ENCODE peak calls at places on chromosomes 11 and 22, in ten cellular contexts. One of them, this sample, is unnamed.

GRCh38 chr22:30397656-30398635 is 1.1 kb downstream of the SEC14L2 start:
- DNase-seq in transverse colon: no peak
- DNase-seq in pancreas: no peak
- DNase-seq in adrenal gland: no peak
- DNase-seq in CD8-positive, alpha-beta T cell: no peak
- DNase-seq in effector memory CD4-positive, alpha-beta T cell: no peak
- DNase-seq in MM.1S: no peak
- DNase-seq in stomach: no peak
- DNase-seq in HepG2: no peak
- DNase-seq in uterus: no peak
- DNase-seq in this sample: peak; percentile 33

GRCh38 chr11:17488563-17488962 is 11.9 kb upstream of the ABCC8 start:
- DNase-seq in transverse colon: no peak
- DNase-seq in pancreas: no peak
- DNase-seq in adrenal gland: no peak
- DNase-seq in CD8-positive, alpha-beta T cell: no peak
- DNase-seq in effector memory CD4-positive, alpha-beta T cell: no peak
- DNase-seq in MM.1S: no peak
- DNase-seq in stomach: no peak
- DNase-seq in HepG2: no peak
- DNase-seq in uterus: no peak
- DNase-seq in this sample: no peak

GRCh38 chr11:39365809-39366436 is 2093.5 kb downstream of the LRRC4C start:
- DNase-seq in transverse colon: no peak
- DNase-seq in pancreas: no peak
- DNase-seq in adrenal gland: no peak
- DNase-seq in CD8-positive, alpha-beta T cell: no peak
- DNase-seq in effector memory CD4-positive, alpha-beta T cell: no peak
- DNase-seq in MM.1S: no peak
- DNase-seq in stomach: no peak
- DNase-seq in HepG2: no peak
- DNase-seq in uterus: no peak
- DNase-seq in this sample: no peak

GRCh38 chr11:130689222-130689908 is 226.9 kb downstream of the SNX19 start:
- DNase-seq in transverse colon: no peak
- DNase-seq in pancreas: no peak
- DNase-seq in adrenal gland: no peak
- DNase-seq in CD8-positive, alpha-beta T cell: no peak
- DNase-seq in effector memory CD4-positive, alpha-beta T cell: no peak
- DNase-seq in MM.1S: no peak
- DNase-seq in stomach: no peak
- DNase-seq in HepG2: no peak
- DNase-seq in uterus: no peak
- DNase-seq in this sample: no peak

GRCh38 chr11:8612522-8612921 is 18.5 kb upstream of the STK33 start:
- DNase-seq in transverse colon: no peak
- DNase-seq in pancreas: no peak
- DNase-seq in adrenal gland: no peak
- DNase-seq in CD8-positive, alpha-beta T cell: no peak
- DNase-seq in effector memory CD4-positive, alpha-beta T cell: no peak
- DNase-seq in MM.1S: no peak
- DNase-seq in stomach: no peak
- DNase-seq in HepG2: no peak
- DNase-seq in uterus: no peak
- DNase-seq in this sample: no peak

GRCh38 chr11:101620026-101620425 is 36.2 kb upstream of the TRPC6 start:
- DNase-seq in transverse colon: no peak
- DNase-seq in pancreas: no peak
- DNase-seq in adrenal gland: no peak
- DNase-seq in CD8-positive, alpha-beta T cell: no peak
- DNase-seq in effector memory CD4-positive, alpha-beta T cell: no peak
- DNase-seq in MM.1S: no peak
- DNase-seq in stomach: no peak
- DNase-seq in HepG2: no peak
- DNase-seq in uterus: no peak
- DNase-seq in this sample: no peak

GRCh38 chr22:32803020-32803758 is 1.7 kb downstream of the TIMP3 start:
- DNase-seq in transverse colon: no peak
- DNase-seq in pancreas: no peak
- DNase-seq in adrenal gland: peak; percentile 54
- DNase-seq in CD8-positive, alpha-beta T cell: no peak
- DNase-seq in effector memory CD4-positive, alpha-beta T cell: no peak
- DNase-seq in MM.1S: no peak
- DNase-seq in stomach: no peak
- DNase-seq in HepG2: no peak
- DNase-seq in uterus: peak; percentile 60
- DNase-seq in this sample: no peak

GRCh38 chr22:35191412-35191811 is 65.9 kb upstream of the HMGXB4 start:
- DNase-seq in transverse colon: no peak
- DNase-seq in pancreas: no peak
- DNase-seq in adrenal gland: no peak
- DNase-seq in CD8-positive, alpha-beta T cell: no peak
- DNase-seq in effector memory CD4-positive, alpha-beta T cell: no peak
- DNase-seq in MM.1S: no peak
- DNase-seq in stomach: no peak
- DNase-seq in HepG2: peak; percentile 23
- DNase-seq in uterus: no peak
- DNase-seq in this sample: no peak

GRCh38 chr11:20010861-20011225 is 149.4 kb downstream of the DBX1 start:
- DNase-seq in transverse colon: no peak
- DNase-seq in pancreas: no peak
- DNase-seq in adrenal gland: no peak
- DNase-seq in CD8-positive, alpha-beta T cell: no peak
- DNase-seq in effector memory CD4-positive, alpha-beta T cell: no peak
- DNase-seq in MM.1S: no peak
- DNase-seq in stomach: no peak
- DNase-seq in HepG2: no peak
- DNase-seq in uterus: no peak
- DNase-seq in this sample: no peak

GRCh38 chr11:20008870-20009644 is 151.2 kb downstream of the DBX1 start:
- DNase-seq in transverse colon: no peak
- DNase-seq in pancreas: no peak
- DNase-seq in adrenal gland: no peak
- DNase-seq in CD8-positive, alpha-beta T cell: no peak
- DNase-seq in effector memory CD4-positive, alpha-beta T cell: no peak
- DNase-seq in MM.1S: no peak
- DNase-seq in stomach: no peak
- DNase-seq in HepG2: peak; percentile 56
- DNase-seq in uterus: no peak
- DNase-seq in this sample: no peak

GRCh38 chr11:20011294-20011951 is 148.9 kb downstream of the DBX1 start:
- DNase-seq in transverse colon: no peak
- DNase-seq in pancreas: peak; percentile 25
- DNase-seq in adrenal gland: no peak
- DNase-seq in CD8-positive, alpha-beta T cell: no peak
- DNase-seq in effector memory CD4-positive, alpha-beta T cell: no peak
- DNase-seq in MM.1S: no peak
- DNase-seq in stomach: no peak
- DNase-seq in HepG2: peak; percentile 66
- DNase-seq in uterus: no peak
- DNase-seq in this sample: no peak

GRCh38 chr11:20008190-20008801 is 152.0 kb downstream of the DBX1 start:
- DNase-seq in transverse colon: no peak
- DNase-seq in pancreas: no peak
- DNase-seq in adrenal gland: no peak
- DNase-seq in CD8-positive, alpha-beta T cell: no peak
- DNase-seq in effector memory CD4-positive, alpha-beta T cell: no peak
- DNase-seq in MM.1S: no peak
- DNase-seq in stomach: no peak
- DNase-seq in HepG2: no peak
- DNase-seq in uterus: peak; percentile 32
- DNase-seq in this sample: no peak

GRCh38 chr11:20010106-20010860 is 150.0 kb downstream of the DBX1 start:
- DNase-seq in transverse colon: no peak
- DNase-seq in pancreas: no peak
- DNase-seq in adrenal gland: no peak
- DNase-seq in CD8-positive, alpha-beta T cell: no peak
- DNase-seq in effector memory CD4-positive, alpha-beta T cell: no peak
- DNase-seq in MM.1S: no peak
- DNase-seq in stomach: no peak
- DNase-seq in HepG2: no peak
- DNase-seq in uterus: no peak
- DNase-seq in this sample: no peak
- H3K27ac ChIP-seq in transverse colon: no peak overlapping the region
- H3K27ac ChIP-seq in pancreas: peak overlapping the region; percentile 77
- H3K27ac ChIP-seq in adrenal gland: no peak overlapping the region
- H3K27ac ChIP-seq in CD8-positive, alpha-beta T cell: no peak overlapping the region
- H3K27ac ChIP-seq in effector memory CD4-positive, alpha-beta T cell: no peak overlapping the region
- H3K27ac ChIP-seq in MM.1S: no peak overlapping the region
- H3K27ac ChIP-seq in stomach: no peak overlapping the region
- H3K27ac ChIP-seq in HepG2: peak overlapping the region; percentile 33
- H3K27ac ChIP-seq in uterus: peak overlapping the region; percentile 71
- H3K27ac ChIP-seq in this sample: no peak overlapping the region

DNA sequence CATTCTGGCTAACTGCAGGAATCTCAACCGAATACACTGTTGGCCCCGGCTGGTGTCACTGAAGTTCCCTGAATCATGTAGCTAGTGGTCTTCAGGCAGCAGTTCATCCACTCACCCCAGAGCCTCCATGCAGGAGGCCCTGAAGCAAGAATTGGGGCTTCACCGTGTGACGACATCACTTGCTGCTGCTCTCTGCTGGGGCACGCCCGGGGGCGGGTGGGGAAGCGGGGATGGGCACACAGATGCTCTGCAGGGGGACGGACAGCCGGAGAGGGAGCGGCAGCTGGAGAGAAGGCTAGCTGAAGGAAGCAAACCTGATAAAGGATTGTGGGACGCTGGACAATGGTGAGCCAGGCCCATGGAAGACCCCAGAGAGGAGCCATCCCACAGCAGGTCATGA is 17.0 kb downstream of the B3GAT1 start:
- DNase-seq in transverse colon: no peak
- DNase-seq in pancreas: no peak
- DNase-seq in adrenal gland: no peak
- DNase-seq in CD8-positive, alpha-beta T cell: no peak
- DNase-seq in effector memory CD4-positive, alpha-beta T cell: no peak
- DNase-seq in MM.1S: no peak
- DNase-seq in stomach: no peak
- DNase-seq in HepG2: no peak
- DNase-seq in uterus: no peak
- DNase-seq in this sample: no peak
- H3K27ac ChIP-seq in transverse colon: no peak overlapping the region
- H3K27ac ChIP-seq in pancreas: no peak overlapping the region
- H3K27ac ChIP-seq in adrenal gland: no peak overlapping the region
- H3K27ac ChIP-seq in CD8-positive, alpha-beta T cell: no peak overlapping the region
- H3K27ac ChIP-seq in effector memory CD4-positive, alpha-beta T cell: no peak overlapping the region
- H3K27ac ChIP-seq in MM.1S: no peak overlapping the region
- H3K27ac ChIP-seq in stomach: no peak overlapping the region
- H3K27ac ChIP-seq in HepG2: no peak overlapping the region
- H3K27ac ChIP-seq in uterus: no peak overlapping the region
- H3K27ac ChIP-seq in this sample: no peak overlapping the region

DNA sequence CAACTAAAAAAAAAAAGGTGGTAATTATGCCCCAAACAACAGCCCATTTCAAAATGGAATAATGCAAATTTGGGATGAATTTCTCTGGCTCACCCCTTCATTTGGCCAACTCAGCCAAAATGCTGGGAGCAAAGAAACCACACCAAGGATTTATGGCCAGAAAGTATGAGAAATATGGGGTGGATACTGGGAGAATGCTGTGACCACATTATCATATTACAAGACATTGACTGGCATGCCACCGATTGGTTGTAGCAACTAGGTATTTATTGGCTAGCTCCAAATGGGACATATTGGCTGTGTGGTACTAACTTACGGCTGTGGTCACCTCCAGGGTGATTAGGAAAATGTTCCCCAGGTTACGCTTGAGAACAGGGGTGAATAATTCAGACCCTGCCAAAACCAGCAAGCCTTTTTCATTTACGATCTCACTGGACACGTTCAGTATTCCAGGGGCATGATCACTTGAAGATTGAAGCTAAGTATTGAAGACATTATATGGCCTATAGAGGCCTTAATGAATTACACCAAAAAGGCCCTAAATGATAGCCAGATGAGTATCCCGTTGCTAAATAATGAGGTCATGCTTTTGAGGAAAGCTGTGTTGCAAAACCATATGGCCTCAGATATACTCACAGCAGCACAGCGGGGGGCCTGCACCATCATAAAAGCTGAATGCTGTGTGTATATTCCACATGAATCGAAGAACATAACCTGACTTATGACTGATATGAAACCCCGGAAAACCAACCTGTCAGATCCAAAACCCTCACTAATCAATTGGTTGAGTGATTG is 3.8 kb upstream of the FDX1 start:
- DNase-seq in transverse colon: no peak
- DNase-seq in pancreas: no peak
- DNase-seq in adrenal gland: no peak
- DNase-seq in CD8-positive, alpha-beta T cell: no peak
- DNase-seq in effector memory CD4-positive, alpha-beta T cell: no peak
- DNase-seq in MM.1S: no peak
- DNase-seq in stomach: no peak
- DNase-seq in HepG2: no peak
- DNase-seq in uterus: no peak
- DNase-seq in this sample: no peak
- H3K27ac ChIP-seq in transverse colon: no peak overlapping the region
- H3K27ac ChIP-seq in pancreas: no peak overlapping the region
- H3K27ac ChIP-seq in adrenal gland: no peak overlapping the region
- H3K27ac ChIP-seq in CD8-positive, alpha-beta T cell: no peak overlapping the region
- H3K27ac ChIP-seq in effector memory CD4-positive, alpha-beta T cell: no peak overlapping the region
- H3K27ac ChIP-seq in MM.1S: no peak overlapping the region
- H3K27ac ChIP-seq in stomach: no peak overlapping the region
- H3K27ac ChIP-seq in HepG2: no peak overlapping the region
- H3K27ac ChIP-seq in uterus: no peak overlapping the region
- H3K27ac ChIP-seq in this sample: no peak overlapping the region

GRCh38 chr11:10896493-10896892 is 38.6 kb upstream of the ZBED5 start:
- DNase-seq in transverse colon: no peak
- DNase-seq in pancreas: no peak
- DNase-seq in adrenal gland: no peak
- DNase-seq in CD8-positive, alpha-beta T cell: no peak
- DNase-seq in effector memory CD4-positive, alpha-beta T cell: no peak
- DNase-seq in MM.1S: no peak
- DNase-seq in stomach: no peak
- DNase-seq in HepG2: no peak
- DNase-seq in uterus: no peak
- DNase-seq in this sample: no peak

GRCh38 chr11:10897150-10897549 is 39.3 kb upstream of the ZBED5 start:
- DNase-seq in transverse colon: no peak
- DNase-seq in pancreas: no peak
- DNase-seq in adrenal gland: no peak
- DNase-seq in CD8-positive, alpha-beta T cell: no peak
- DNase-seq in effector memory CD4-positive, alpha-beta T cell: no peak
- DNase-seq in MM.1S: no peak
- DNase-seq in stomach: no peak
- DNase-seq in HepG2: no peak
- DNase-seq in uterus: no peak
- DNase-seq in this sample: no peak

GRCh38 chr11:10893713-10894112 is 35.9 kb upstream of the ZBED5 start:
- DNase-seq in transverse colon: no peak
- DNase-seq in pancreas: no peak
- DNase-seq in adrenal gland: peak; percentile 17
- DNase-seq in CD8-positive, alpha-beta T cell: no peak
- DNase-seq in effector memory CD4-positive, alpha-beta T cell: no peak
- DNase-seq in MM.1S: no peak
- DNase-seq in stomach: no peak
- DNase-seq in HepG2: peak; percentile 50
- DNase-seq in uterus: no peak
- DNase-seq in this sample: no peak

GRCh38 chr11:10894666-10895065 is 36.8 kb upstream of the ZBED5 start:
- DNase-seq in transverse colon: no peak
- DNase-seq in pancreas: no peak
- DNase-seq in adrenal gland: no peak
- DNase-seq in CD8-positive, alpha-beta T cell: no peak
- DNase-seq in effector memory CD4-positive, alpha-beta T cell: no peak
- DNase-seq in MM.1S: no peak
- DNase-seq in stomach: no peak
- DNase-seq in HepG2: no peak
- DNase-seq in uterus: no peak
- DNase-seq in this sample: no peak

DNA sequence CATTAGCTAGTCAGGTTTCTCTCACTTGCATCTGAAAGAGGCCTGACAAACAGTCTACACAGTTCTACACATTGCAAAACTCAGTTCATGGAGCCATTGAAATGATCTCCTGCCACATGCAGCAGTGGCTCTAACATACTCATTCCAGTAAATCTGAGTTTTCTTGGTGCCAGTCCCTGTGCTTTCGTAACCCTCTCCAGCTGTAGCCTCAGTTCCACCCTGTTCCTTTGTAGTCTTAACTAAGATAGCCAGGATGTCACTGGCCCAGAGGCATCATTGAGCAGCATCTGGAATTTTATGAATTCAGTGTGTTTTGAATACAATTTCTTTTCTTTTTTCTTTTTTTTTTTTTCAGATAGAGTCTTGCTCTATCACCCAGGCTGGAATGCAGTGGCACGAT is 37.4 kb upstream of the ZBED5 start:
- DNase-seq in transverse colon: no peak
- DNase-seq in pancreas: no peak
- DNase-seq in adrenal gland: no peak
- DNase-seq in CD8-positive, alpha-beta T cell: no peak
- DNase-seq in effector memory CD4-positive, alpha-beta T cell: no peak
- DNase-seq in MM.1S: no peak
- DNase-seq in stomach: no peak
- DNase-seq in HepG2: no peak
- DNase-seq in uterus: no peak
- DNase-seq in this sample: no peak
- H3K27ac ChIP-seq in transverse colon: no peak overlapping the region
- H3K27ac ChIP-seq in pancreas: no peak overlapping the region
- H3K27ac ChIP-seq in adrenal gland: no peak overlapping the region
- H3K27ac ChIP-seq in CD8-positive, alpha-beta T cell: no peak overlapping the region
- H3K27ac ChIP-seq in effector memory CD4-positive, alpha-beta T cell: no peak overlapping the region
- H3K27ac ChIP-seq in MM.1S: no peak overlapping the region
- H3K27ac ChIP-seq in stomach: no peak overlapping the region
- H3K27ac ChIP-seq in HepG2: no peak overlapping the region
- H3K27ac ChIP-seq in uterus: no peak overlapping the region
- H3K27ac ChIP-seq in this sample: no peak overlapping the region

This sample was measured in DND-41.